ENCODE peak calls at places on chromosomes 4 and X, in ten cellular contexts. One of them, this sample, is unnamed.

GRCh38 chr4:47213971-47214370 is 182.6 kb downstream of the GABRB1 start:
- DNase-seq in H1: no peak
- DNase-seq in IMR-90: peak
- DNase-seq in H54: no peak
- DNase-seq in ovary: no peak
- DNase-seq in body of pancreas: no peak
- DNase-seq in Peyer's patch: no peak
- DNase-seq in lower leg skin: no peak
- DNase-seq in esophagus muscularis mucosa: no peak
- DNase-seq in HepG2: peak
- DNase-seq in this sample: no peak

GRCh38 chrX:13952581-13952980 is 77.1 kb downstream of the GEMIN8 start:
- DNase-seq in H1: no peak
- DNase-seq in IMR-90: no peak
- DNase-seq in H54: no peak
- DNase-seq in ovary: no peak
- DNase-seq in body of pancreas: no peak
- DNase-seq in Peyer's patch: no peak
- DNase-seq in lower leg skin: no peak
- DNase-seq in esophagus muscularis mucosa: no peak
- DNase-seq in HepG2: no peak
- DNase-seq in this sample: no peak

GRCh38 chr4:110821186-110821585 is 198.3 kb upstream of the PITX2 start:
- DNase-seq in H1: no peak
- DNase-seq in IMR-90: no peak
- DNase-seq in H54: no peak
- DNase-seq in ovary: no peak
- DNase-seq in body of pancreas: no peak
- DNase-seq in Peyer's patch: no peak
- DNase-seq in lower leg skin: no peak
- DNase-seq in esophagus muscularis mucosa: no peak
- DNase-seq in HepG2: no peak
- DNase-seq in this sample: no peak

GRCh38 chrX:78333521-78333920 is 6.1 kb upstream of the CYSLTR1 start:
- DNase-seq in H1: no peak
- DNase-seq in IMR-90: no peak
- DNase-seq in H54: no peak
- DNase-seq in ovary: no peak
- DNase-seq in body of pancreas: no peak
- DNase-seq in Peyer's patch: no peak
- DNase-seq in lower leg skin: no peak
- DNase-seq in esophagus muscularis mucosa: no peak
- DNase-seq in HepG2: no peak
- DNase-seq in this sample: no peak

GRCh38 chrX:155070038-155070437 is 898 bp downstream of the CMC4 start:
- DNase-seq in H1: no peak
- DNase-seq in IMR-90: no peak
- DNase-seq in H54: no peak
- DNase-seq in ovary: no peak
- DNase-seq in body of pancreas: no peak
- DNase-seq in Peyer's patch: no peak
- DNase-seq in lower leg skin: no peak
- DNase-seq in esophagus muscularis mucosa: no peak
- DNase-seq in HepG2: no peak
- DNase-seq in this sample: peak

GRCh38 chrX:84188320-84188834 is 378 bp upstream of the RPS6KA6 start:
- DNase-seq in H1: peak
- DNase-seq in IMR-90: peak
- DNase-seq in H54: no peak
- DNase-seq in ovary: peak
- DNase-seq in body of pancreas: peak
- DNase-seq in Peyer's patch: peak
- DNase-seq in lower leg skin: no peak
- DNase-seq in esophagus muscularis mucosa: no peak
- DNase-seq in HepG2: no peak
- DNase-seq in this sample: no peak

GRCh38 chr4:6331018-6331417 is 61.4 kb downstream of the WFS1 start:
- DNase-seq in H1: peak
- DNase-seq in IMR-90: peak
- DNase-seq in H54: peak
- DNase-seq in ovary: no peak
- DNase-seq in body of pancreas: no peak
- DNase-seq in Peyer's patch: no peak
- DNase-seq in lower leg skin: no peak
- DNase-seq in esophagus muscularis mucosa: no peak
- DNase-seq in HepG2: peak
- DNase-seq in this sample: peak

GRCh38 chr4:1991087-1991486 is 17.7 kb downstream of the NELFA start:
- DNase-seq in H1: no peak
- DNase-seq in IMR-90: no peak
- DNase-seq in H54: no peak
- DNase-seq in ovary: no peak
- DNase-seq in body of pancreas: no peak
- DNase-seq in Peyer's patch: no peak
- DNase-seq in lower leg skin: no peak
- DNase-seq in esophagus muscularis mucosa: no peak
- DNase-seq in HepG2: no peak
- DNase-seq in this sample: no peak

GRCh38 chrX:75273483-75273882 is 402 bp upstream of the UPRT start:
- DNase-seq in H1: no peak
- DNase-seq in IMR-90: no peak
- DNase-seq in H54: no peak
- DNase-seq in ovary: no peak
- DNase-seq in body of pancreas: peak
- DNase-seq in Peyer's patch: no peak
- DNase-seq in lower leg skin: no peak
- DNase-seq in esophagus muscularis mucosa: no peak
- DNase-seq in HepG2: no peak
- DNase-seq in this sample: peak

GRCh38 chr4:105520819-105521790 is 31.3 kb upstream of the ARHGEF38 start:
- DNase-seq in H1: no peak
- DNase-seq in IMR-90: peak
- DNase-seq in H54: peak
- DNase-seq in ovary: no peak
- DNase-seq in body of pancreas: peak
- DNase-seq in Peyer's patch: no peak
- DNase-seq in lower leg skin: no peak
- DNase-seq in esophagus muscularis mucosa: no peak
- DNase-seq in HepG2: peak
- DNase-seq in this sample: peak

GRCh38 chr4:180542445-180543100 is 1700.6 kb upstream of the TENM3 start:
- DNase-seq in H1: no peak
- DNase-seq in IMR-90: peak
- DNase-seq in H54: peak
- DNase-seq in ovary: no peak
- DNase-seq in body of pancreas: no peak
- DNase-seq in Peyer's patch: no peak
- DNase-seq in lower leg skin: no peak
- DNase-seq in esophagus muscularis mucosa: no peak
- DNase-seq in HepG2: no peak
- DNase-seq in this sample: no peak

GRCh38 chr4:1466034-1466960 is 60.1 kb upstream of the NKX1-1 start:
- DNase-seq in H1: no peak
- DNase-seq in IMR-90: no peak
- DNase-seq in H54: no peak
- DNase-seq in ovary: no peak
- DNase-seq in body of pancreas: no peak
- DNase-seq in Peyer's patch: peak
- DNase-seq in lower leg skin: no peak
- DNase-seq in esophagus muscularis mucosa: no peak
- DNase-seq in HepG2: no peak
- DNase-seq in this sample: no peak

GRCh38 chr4:2217726-2218125 is 24.2 kb downstream of the HAUS3 start:
- DNase-seq in H1: no peak
- DNase-seq in IMR-90: peak
- DNase-seq in H54: no peak
- DNase-seq in ovary: no peak
- DNase-seq in body of pancreas: no peak
- DNase-seq in Peyer's patch: no peak
- DNase-seq in lower leg skin: no peak
- DNase-seq in esophagus muscularis mucosa: no peak
- DNase-seq in HepG2: no peak
- DNase-seq in this sample: no peak

GRCh38 chr4:148444296-148445070 is 2.3 kb upstream of the NR3C2 start:
- DNase-seq in H1: peak
- DNase-seq in IMR-90: no peak
- DNase-seq in H54: no peak
- DNase-seq in ovary: peak
- DNase-seq in body of pancreas: peak
- DNase-seq in Peyer's patch: peak
- DNase-seq in lower leg skin: no peak
- DNase-seq in esophagus muscularis mucosa: no peak
- DNase-seq in HepG2: no peak
- DNase-seq in this sample: no peak

GRCh38 chr4:89820005-89820404 is 17.0 kb downstream of the SNCA start:
- DNase-seq in H1: no peak
- DNase-seq in IMR-90: no peak
- DNase-seq in H54: no peak
- DNase-seq in ovary: no peak
- DNase-seq in body of pancreas: no peak
- DNase-seq in Peyer's patch: no peak
- DNase-seq in lower leg skin: no peak
- DNase-seq in esophagus muscularis mucosa: no peak
- DNase-seq in HepG2: no peak
- DNase-seq in this sample: no peak

GRCh38 chr4:143335979-143336827 is 473 bp upstream of the GAB1 start:
- DNase-seq in H1: peak
- DNase-seq in IMR-90: peak
- DNase-seq in H54: peak
- DNase-seq in ovary: peak
- DNase-seq in body of pancreas: peak
- DNase-seq in Peyer's patch: peak
- DNase-seq in lower leg skin: peak
- DNase-seq in esophagus muscularis mucosa: peak
- DNase-seq in HepG2: peak
- DNase-seq in this sample: peak
- TF ChIP-seq POLR2A in H1: peak
- TF ChIP-seq POLR2A in IMR-90: peak
- TF ChIP-seq POLR2A in H54: peak
- TF ChIP-seq POLR2A in ovary: peak
- TF ChIP-seq POLR2A in body of pancreas: peak
- TF ChIP-seq POLR2A in Peyer's patch: peak
- TF ChIP-seq POLR2A in lower leg skin: no peak
- TF ChIP-seq POLR2A in esophagus muscularis mucosa: peak
- TF ChIP-seq POLR2A in HepG2: peak
- TF ChIP-seq POLR2A in this sample: peak

GRCh38 chr4:186855111-186855510 is 131.5 kb upstream of the FAT1 start:
- DNase-seq in H1: no peak
- DNase-seq in IMR-90: no peak
- DNase-seq in H54: no peak
- DNase-seq in ovary: no peak
- DNase-seq in body of pancreas: no peak
- DNase-seq in Peyer's patch: no peak
- DNase-seq in lower leg skin: no peak
- DNase-seq in esophagus muscularis mucosa: no peak
- DNase-seq in HepG2: no peak
- DNase-seq in this sample: no peak

GRCh38 chr4:186852964-186853391 is 129.3 kb upstream of the FAT1 start:
- DNase-seq in H1: no peak
- DNase-seq in IMR-90: no peak
- DNase-seq in H54: no peak
- DNase-seq in ovary: no peak
- DNase-seq in body of pancreas: no peak
- DNase-seq in Peyer's patch: no peak
- DNase-seq in lower leg skin: no peak
- DNase-seq in esophagus muscularis mucosa: no peak
- DNase-seq in HepG2: no peak
- DNase-seq in this sample: no peak

GRCh38 chr4:186852078-186852420 is 128.4 kb upstream of the FAT1 start:
- DNase-seq in H1: no peak
- DNase-seq in IMR-90: no peak
- DNase-seq in H54: no peak
- DNase-seq in ovary: no peak
- DNase-seq in body of pancreas: no peak
- DNase-seq in Peyer's patch: no peak
- DNase-seq in lower leg skin: no peak
- DNase-seq in esophagus muscularis mucosa: no peak
- DNase-seq in HepG2: no peak
- DNase-seq in this sample: no peak

GRCh38 chr4:186851291-186852077 is 127.8 kb upstream of the FAT1 start:
- DNase-seq in H1: no peak
- DNase-seq in IMR-90: no peak
- DNase-seq in H54: no peak
- DNase-seq in ovary: no peak
- DNase-seq in body of pancreas: no peak
- DNase-seq in Peyer's patch: no peak
- DNase-seq in lower leg skin: no peak
- DNase-seq in esophagus muscularis mucosa: no peak
- DNase-seq in HepG2: no peak
- DNase-seq in this sample: no peak

DNA sequence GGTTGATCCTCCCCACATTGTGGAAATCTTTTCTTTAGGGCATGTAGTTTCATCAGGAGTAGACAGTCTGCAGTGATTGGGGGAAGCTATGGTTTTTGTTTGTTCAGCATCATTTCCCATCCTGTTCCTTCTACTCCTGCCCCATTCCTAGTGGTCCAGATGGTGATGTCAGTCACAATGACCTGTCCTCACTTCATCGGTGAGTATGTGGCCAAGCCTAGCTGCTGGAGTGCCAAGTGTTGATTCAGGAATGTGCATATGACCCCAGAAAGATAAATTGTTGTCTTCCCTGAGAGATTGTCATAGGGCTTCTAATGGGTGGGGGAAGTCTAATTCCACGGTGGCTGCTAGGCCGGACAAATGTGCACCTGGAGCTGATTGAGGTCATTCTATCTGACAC is 130.6 kb upstream of the FAT1 start:
- DNase-seq in H1: no peak
- DNase-seq in IMR-90: peak
- DNase-seq in H54: no peak
- DNase-seq in ovary: no peak
- DNase-seq in body of pancreas: no peak
- DNase-seq in Peyer's patch: no peak
- DNase-seq in lower leg skin: no peak
- DNase-seq in esophagus muscularis mucosa: no peak
- DNase-seq in HepG2: no peak
- DNase-seq in this sample: no peak
- TF ChIP-seq POLR2A in H1: no peak
- TF ChIP-seq POLR2A in IMR-90: no peak
- TF ChIP-seq POLR2A in H54: no peak
- TF ChIP-seq POLR2A in ovary: no peak
- TF ChIP-seq POLR2A in body of pancreas: no peak
- TF ChIP-seq POLR2A in Peyer's patch: no peak
- TF ChIP-seq POLR2A in lower leg skin: no peak
- TF ChIP-seq POLR2A in esophagus muscularis mucosa: no peak
- TF ChIP-seq POLR2A in HepG2: no peak
- TF ChIP-seq POLR2A in this sample: no peak

GRCh38 chrX:123764967-123765871 is 32.4 kb upstream of the THOC2 start:
- DNase-seq in H1: peak
- DNase-seq in IMR-90: peak
- DNase-seq in H54: peak
- DNase-seq in ovary: peak
- DNase-seq in body of pancreas: peak
- DNase-seq in Peyer's patch: peak
- DNase-seq in lower leg skin: peak
- DNase-seq in esophagus muscularis mucosa: peak
- DNase-seq in HepG2: no peak
- DNase-seq in this sample: peak
- TF ChIP-seq POLR2A in H1: no peak
- TF ChIP-seq POLR2A in IMR-90: no peak
- TF ChIP-seq POLR2A in H54: peak
- TF ChIP-seq POLR2A in ovary: no peak
- TF ChIP-seq POLR2A in body of pancreas: peak
- TF ChIP-seq POLR2A in Peyer's patch: peak
- TF ChIP-seq POLR2A in lower leg skin: no peak
- TF ChIP-seq POLR2A in esophagus muscularis mucosa: no peak
- TF ChIP-seq POLR2A in HepG2: no peak
- TF ChIP-seq POLR2A in this sample: peak

GRCh38 chrX:54807524-54808108 is at the start of gene MAGED2:
- DNase-seq in H1: no peak
- DNase-seq in IMR-90: peak
- DNase-seq in H54: no peak
- DNase-seq in ovary: peak
- DNase-seq in body of pancreas: peak
- DNase-seq in Peyer's patch: peak
- DNase-seq in lower leg skin: peak
- DNase-seq in esophagus muscularis mucosa: no peak
- DNase-seq in HepG2: no peak
- DNase-seq in this sample: peak
- TF ChIP-seq POLR2A in H1: no peak
- TF ChIP-seq POLR2A in IMR-90: no peak
- TF ChIP-seq POLR2A in H54: peak
- TF ChIP-seq POLR2A in ovary: peak
- TF ChIP-seq POLR2A in body of pancreas: peak
- TF ChIP-seq POLR2A in Peyer's patch: no peak
- TF ChIP-seq POLR2A in lower leg skin: no peak
- TF ChIP-seq POLR2A in esophagus muscularis mucosa: no peak
- TF ChIP-seq POLR2A in HepG2: no peak
- TF ChIP-seq POLR2A in this sample: no peak

This sample was measured in erythroblast.